ENCODE peak calls at places on chromosomes 16 and 17, in five cellular contexts. D, O, X, R and P are unnamed samples.

GRCh38 chr16:30720086-30720485 is 21.1 kb downstream of the SRCAP start:
- DNase-seq in R (no peak), O (no peak), D (no peak), X (no peak), P (no peak)

GRCh38 chr17:19299866-19300265 is 62.7 kb downstream of the B9D1 start:
- DNase-seq in D (no peak), X (no peak), O (no peak), R (no peak), P (no peak)

GRCh38 chr17:45222273-45222993 is 748 bp downstream of the FMNL1 start:
- DNase-seq in R (no peak), X (no peak), O (no peak), D (no peak), P (no peak)

GRCh38 chr16:69860233-69861231 is 90.6 kb upstream of the CLEC18A start:
- DNase-seq in R (no peak), O (no peak), X (no peak), D (no peak), P (no peak)

GRCh38 chr17:40458001-40458791 is 14.9 kb downstream of the IGFBP4 start:
- DNase-seq in R (no peak), O (peak; percentile 84), D (no peak), X (peak; percentile 91), P (peak; percentile 85)

GRCh38 chr16:64627781-64628180 is 494.1 kb downstream of the CDH11 start:
- DNase-seq in R (no peak), D (no peak), O (no peak), X (no peak), P (no peak)

GRCh38 chr17:3817851-3818605 is 17.0 kb upstream of the ITGAE start:
- DNase-seq in R (no peak), D (no peak), O (no peak), X (no peak), P (no peak)

GRCh38 chr17:15087946-15088345 is 177.2 kb downstream of the PMP22 start:
- DNase-seq in O (no peak), X (no peak), D (no peak), R (no peak), P (no peak)

GRCh38 chr16:569445-570254 is at the start of gene PIGQ:
- DNase-seq in D (peak; percentile 58), R (no peak), O (peak; percentile 35), X (peak; percentile 63), P (peak; percentile 64)

GRCh38 chr17:38716368-38717005 is 11.4 kb downstream of the MLLT6 start:
- DNase-seq in O (no peak), X (no peak), R (no peak), D (no peak), P (no peak)

GRCh38 chr16:24848065-24848464 is 2.3 kb downstream of the SLC5A11 start:
- DNase-seq in R (no peak), D (no peak), X (peak; percentile 78), O (peak; percentile 82), P (peak; percentile 75)

GRCh38 chr17:39799395-39799794 is 61.7 kb downstream of the GRB7 start:
- DNase-seq in R (no peak), D (no peak), O (no peak), X (no peak), P (no peak)

GRCh38 chr16:85955566-85955965 is 56.6 kb downstream of the IRF8 start:
- DNase-seq in D (no peak), R (no peak), X (no peak), O (no peak), P (no peak)

GRCh38 chr16:85448557-85449194 is 164.4 kb upstream of the GSE1 start:
- DNase-seq in R (no peak), D (peak; percentile 63), O (no peak), X (no peak), P (no peak)

DNA sequence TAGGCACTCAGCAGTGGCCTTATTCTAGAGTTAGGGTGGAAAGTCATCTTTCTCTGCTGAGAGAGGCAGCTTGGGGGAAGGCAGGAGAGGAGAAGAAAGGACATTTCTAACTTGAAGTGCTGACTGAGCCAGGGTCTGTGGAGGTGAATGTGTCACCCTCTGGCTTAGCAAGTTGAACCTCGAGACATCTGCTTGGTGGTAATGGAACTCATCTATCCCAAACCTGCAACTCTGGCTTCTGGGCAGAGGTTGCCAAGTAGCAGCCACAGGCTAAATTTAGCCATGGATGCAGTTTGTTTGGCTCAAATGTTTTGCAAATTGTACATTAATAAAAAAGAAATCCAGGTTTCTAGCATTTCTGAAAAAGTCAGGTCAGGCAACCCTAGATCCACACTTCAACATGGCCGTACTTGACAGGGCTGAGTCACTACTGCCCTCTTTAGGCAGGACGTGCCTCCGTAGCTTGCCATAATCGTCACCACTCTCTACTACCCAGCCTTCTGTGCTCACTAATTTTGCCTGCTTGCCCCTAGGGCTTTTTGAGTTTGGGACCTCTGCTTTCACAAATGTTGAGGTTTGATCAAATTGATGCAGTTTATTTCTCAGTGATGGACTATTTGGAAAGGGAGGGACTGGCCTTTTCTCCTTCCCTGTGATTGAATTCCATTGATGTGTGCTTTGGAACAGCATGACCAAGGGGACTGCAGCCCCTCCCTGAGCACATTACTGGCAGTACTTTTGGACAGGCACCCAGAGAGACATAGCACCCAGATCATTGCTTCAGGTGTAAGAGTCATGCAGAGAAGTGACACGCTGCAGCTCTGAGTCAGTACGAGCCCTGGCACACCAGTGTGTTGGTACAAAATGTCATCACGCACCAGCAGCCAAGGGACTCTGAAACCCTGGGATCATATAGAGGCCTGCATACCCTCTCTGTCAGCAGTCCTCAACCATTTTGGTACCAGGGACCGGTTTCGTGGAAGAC is 5.2 kb downstream of the CDH13 start:
- DNase-seq in O (peak; percentile 33), D (no peak), R (no peak), X (no peak), P (no peak)
- TF ChIP-seq CTCF in O (peak; percentile 30), D (no peak), R (no peak), X (peak; percentile 2), P (peak; percentile 30)

GRCh38 chr17:17693253-17693954 is 12.1 kb downstream of the RAI1 start:
- DNase-seq in X (peak; percentile 48), D (no peak), R (no peak), O (no peak), P (no peak)
- H3K4me3 ChIP-seq in X (no peak overlapping the region), D (peak overlapping the region; percentile 44), R (peak overlapping the region; percentile 66), O (no peak overlapping the region), P (no peak overlapping the region)

GRCh38 chr17:81429353-81429774 is 34.1 kb downstream of the BAHCC1 start:
- DNase-seq in D (no peak), O (peak; percentile 67), X (peak; percentile 64), R (peak; percentile 82), P (peak; percentile 77)

GRCh38 chr17:81428121-81428515 is 32.9 kb downstream of the BAHCC1 start:
- DNase-seq in X (peak; percentile 38), R (no peak), D (no peak), O (no peak), P (no peak)

GRCh38 chr17:81428945-81429344 is 33.7 kb downstream of the BAHCC1 start:
- DNase-seq in R (no peak), O (no peak), D (no peak), X (no peak), P (no peak)

GRCh38 chr17:81428521-81428920 is 33.3 kb downstream of the BAHCC1 start:
- DNase-seq in O (no peak), D (no peak), R (no peak), X (no peak), P (no peak)

DNA sequence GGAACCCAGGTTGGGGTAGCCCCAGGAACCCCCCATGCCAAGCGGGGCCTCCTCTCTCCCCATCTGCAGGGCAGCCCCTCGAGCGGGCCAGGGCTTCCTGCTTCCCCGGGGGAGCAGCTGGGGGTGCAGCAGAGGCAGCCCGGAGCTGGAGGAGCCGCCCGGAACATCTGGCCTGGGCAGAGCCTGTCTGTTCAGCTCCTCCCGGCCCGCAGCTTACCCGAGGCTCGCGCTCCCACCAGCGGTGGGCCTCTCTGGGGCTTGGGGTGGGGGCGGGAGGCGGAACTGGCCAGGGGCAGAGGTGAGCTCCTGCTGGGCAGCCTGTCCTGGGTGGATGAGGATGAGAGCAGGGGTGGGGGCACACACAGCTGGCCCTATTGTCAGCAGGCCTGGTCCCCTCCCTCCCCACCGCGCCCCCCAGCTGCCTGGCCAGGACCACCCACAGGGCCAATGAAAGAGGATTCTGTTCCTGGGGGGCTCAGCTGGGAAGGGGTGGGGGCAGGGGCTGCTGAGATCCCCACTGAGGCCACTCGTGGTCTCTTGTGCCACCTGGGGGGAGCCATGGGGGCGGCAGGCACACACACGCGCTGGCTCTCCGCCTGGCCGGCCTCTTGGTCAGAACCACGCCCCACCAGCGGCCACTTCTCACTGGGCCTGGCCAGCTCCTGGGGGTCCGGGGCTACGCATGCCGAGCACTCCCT is 34.7 kb downstream of the BAHCC1 start:
- DNase-seq in X (no peak), O (no peak), D (no peak), R (no peak), P (peak; percentile 38)
- TF ChIP-seq CTCF in X (no peak), O (peak; percentile 15), D (no peak), R (peak; percentile 20), P (no peak)

GRCh38 chr17:70780031-70780430 is 610.7 kb downstream of the KCNJ2 start:
- DNase-seq in X (peak; percentile 72), R (no peak), D (no peak), O (peak; percentile 55), P (peak; percentile 24)
- H3K4me3 ChIP-seq in X (no peak overlapping the region), R (no peak overlapping the region), D (no peak overlapping the region), O (no peak overlapping the region), P (no peak overlapping the region)

DNA sequence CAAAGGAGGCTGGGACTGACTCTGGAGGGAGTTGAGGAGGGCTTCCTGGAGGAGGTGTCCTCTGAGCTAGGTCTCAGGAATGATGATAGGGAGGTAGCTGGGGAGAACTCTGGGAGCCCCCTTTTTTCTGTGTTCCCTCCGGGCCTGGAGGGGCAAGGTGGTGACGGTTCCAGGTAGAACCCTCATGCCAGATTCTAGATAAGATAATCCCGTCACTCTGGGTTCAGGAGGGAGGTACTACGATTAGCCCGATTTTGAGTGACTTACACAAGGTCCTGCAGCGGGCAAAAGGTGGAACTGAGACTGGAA is 18.7 kb upstream of the ADGRG3 start:
- DNase-seq in X (no peak), O (no peak), R (no peak), D (no peak), P (no peak)
- TF ChIP-seq CTCF in X (no peak), O (no peak), R (no peak), D (no peak), P (no peak)